ENCODE peak calls at places on chromosomes 13 and 19, in seven cellular contexts. O is RPMI7951, V is NCI-H69, Y is uterus, R is GM23338, H is activated T-cell treated with anti-CD3 and anti-CD28 coated beads for 1 hour, U is T-helper 17 cell. S is an unnamed sample.

GRCh38 chr19:46181386-46181774 is 33.3 kb downstream of the IGFL2 start:
- DNase-seq in O (peak; percentile 26), V (no peak), Y (no peak), R (no peak), H (no peak), U (no peak), S (peak; percentile 53)

GRCh38 chr13:96238861-96239260 is 149.0 kb downstream of the HS6ST3 start:
- DNase-seq in O (no peak), V (no peak), Y (no peak), R (no peak), H (no peak), U (no peak), S (peak; percentile 63)

GRCh38 chr13:106373989-106374572 is 161.4 kb downstream of the EFNB2 start:
- DNase-seq in O (peak; percentile 56), V (peak; percentile 52), Y (peak; percentile 37), R (no peak), H (no peak), U (no peak), S (peak; percentile 20)

GRCh38 chr19:38303517-38304351 is at the start of gene C19orf33:
- DNase-seq in O (no peak), V (no peak), Y (no peak), R (peak; percentile 91), H (no peak), U (no peak), S (peak; percentile 53)

GRCh38 chr19:12777217-12778019 is 2.1 kb upstream of the HOOK2 start:
- DNase-seq in O (peak; percentile 70), V (peak; percentile 94), Y (peak; percentile 75), R (peak; percentile 93), H (peak; percentile 78), U (peak; percentile 76), S (peak; percentile 83)

GRCh38 chr19:2097330-2098327 is 914 bp downstream of the IZUMO4 start:
- DNase-seq in O (no peak), V (peak; percentile 45), Y (peak; percentile 46), R (peak; percentile 48), H (no peak), U (peak; percentile 58), S (no peak)

GRCh38 chr19:6417713-6418561 is 6.7 kb downstream of the KHSRP start:
- DNase-seq in O (no peak), V (no peak), Y (peak; percentile 63), R (peak; percentile 48), H (no peak), U (no peak), S (peak; percentile 27)

GRCh38 chr13:114067886-114068722 is 64.3 kb downstream of the RASA3 start:
- DNase-seq in O (no peak), V (no peak), Y (peak; percentile 21), R (no peak), H (no peak), U (no peak), S (no peak)

GRCh38 chr13:110312669-110313031 is 5.6 kb downstream of the COL4A2 start:
- DNase-seq in O (no peak), V (no peak), Y (peak; percentile 78), R (no peak), H (no peak), U (no peak), S (peak; percentile 74)

GRCh38 chr19:28999733-29000433 is 213.1 kb downstream of the UQCRFS1 start:
- DNase-seq in O (no peak), V (no peak), Y (no peak), R (no peak), H (no peak), U (no peak), S (no peak)

GRCh38 chr19:3479177-3479818 is 1.0 kb downstream of the SMIM24 start:
- DNase-seq in O (no peak), V (peak; percentile 74), Y (no peak), R (peak; percentile 96), H (peak; percentile 13), U (no peak), S (no peak)

GRCh38 chr13:73767191-73767741 is 366.9 kb downstream of the KLF12 start:
- DNase-seq in O (no peak), V (peak; percentile 61), Y (no peak), R (peak; percentile 87), H (no peak), U (no peak), S (no peak)

GRCh38 chr19:22472180-22472637 is 50.1 kb upstream of the ZNF98 start:
- DNase-seq in O (no peak), V (no peak), Y (no peak), R (no peak), H (no peak), U (no peak), S (no peak)

GRCh38 chr19:55493052-55493649 is 4.9 kb downstream of the SSC5D start:
- DNase-seq in O (peak; percentile 81), V (no peak), Y (peak; percentile 77), R (no peak), H (no peak), U (no peak), S (peak; percentile 59)

GRCh38 chr13:30107126-30107525 is 200.2 kb downstream of the KATNAL1 start:
- DNase-seq in O (no peak), V (no peak), Y (no peak), R (no peak), H (no peak), U (no peak), S (no peak)

GRCh38 chr13:49625392-49626137 is 2.7 kb upstream of the ARL11 start:
- DNase-seq in O (peak; percentile 57), V (no peak), Y (no peak), R (no peak), H (no peak), U (no peak), S (no peak)

GRCh38 chr19:47151627-47152026 is 21.0 kb downstream of the SAE1 start:
- DNase-seq in O (no peak), V (no peak), Y (no peak), R (no peak), H (no peak), U (no peak), S (no peak)

GRCh38 chr13:35912841-35913240 is 218.3 kb downstream of the DCLK1 start:
- DNase-seq in O (no peak), V (no peak), Y (no peak), R (no peak), H (no peak), U (no peak), S (no peak)

GRCh38 chr13:109971006-109971744 is 184.8 kb upstream of the IRS2 start:
- DNase-seq in O (no peak), V (no peak), Y (no peak), R (no peak), H (no peak), U (no peak), S (no peak)

GRCh38 chr19:51323481-51323891 is 12.0 kb downstream of the IGLON5 start:
- DNase-seq in O (no peak), V (no peak), Y (no peak), R (no peak), H (no peak), U (no peak), S (no peak)

GRCh38 chr13:99310382-99311031 is 3.3 kb upstream of the GPR183 start:
- DNase-seq in O (peak; percentile 69), V (peak; percentile 68), Y (no peak), R (no peak), H (no peak), U (no peak), S (no peak)

GRCh38 chr13:25468330-25469178 is 96.8 kb downstream of the ATP8A2 start:
- DNase-seq in O (peak; percentile 22), V (peak; percentile 58), Y (no peak), R (peak; percentile 73), H (no peak), U (no peak), S (peak; percentile 77)

S was measured in Daoy.